ENCODE peak calls at places on chromosomes 2 and 18, in four cellular contexts. D is H9, S is neuronal stem cell, E is mesendoderm. O is an unnamed sample.

GRCh38 chr2:234953116-234954031 is 1.6 kb downstream of the SH3BP4 start:
- DNase-seq in D (no peak), S (no peak), E (peak; percentile 57), O (peak; percentile 83)

GRCh38 chr18:35616664-35617423 is 35.3 kb downstream of the GALNT1 start:
- DNase-seq in D (no peak), S (no peak), E (peak; percentile 75), O (peak; percentile 1)

GRCh38 chr2:140210963-140211362 is 1430.8 kb upstream of the NXPH2 start:
- DNase-seq in D (no peak), S (no peak), E (no peak), O (no peak)

GRCh38 chr18:44680271-44681038 is at the start of gene SETBP1:
- DNase-seq in D (peak; percentile 61), S (peak; percentile 56), E (peak; percentile 88), O (peak; percentile 45)

GRCh38 chr2:202521470-202521869 is 113.3 kb upstream of the FAM117B start:
- DNase-seq in D (no peak), S (no peak), E (no peak), O (no peak)

GRCh38 chr2:449246-450067 is 161.6 kb upstream of the ALKAL2 start:
- DNase-seq in D (peak; percentile 38), S (no peak), E (peak; percentile 22), O (no peak)

GRCh38 chr2:73870084-73870483 is 22.7 kb upstream of the ACTG2 start:
- DNase-seq in D (no peak), S (no peak), E (no peak), O (no peak)

GRCh38 chr2:225465827-225466226 is 66.3 kb downstream of the NYAP2 start:
- DNase-seq in D (peak; percentile 69), S (no peak), E (peak; percentile 77), O (no peak)

GRCh38 chr18:32771169-32771751 is 1.6 kb downstream of the KLHL14 start:
- DNase-seq in D (peak; percentile 45), S (no peak), E (peak; percentile 67), O (no peak)

GRCh38 chr2:27596627-27597026 is 13.8 kb downstream of the ZNF512 start:
- DNase-seq in D (no peak), S (no peak), E (no peak), O (no peak)

GRCh38 chr2:64477037-64477436 is 23.1 kb downstream of the LGALSL start:
- DNase-seq in D (no peak), S (no peak), E (no peak), O (no peak)

GRCh38 chr18:46624127-46624526 is 32.9 kb downstream of the LOXHD1 start:
- DNase-seq in D (no peak), S (no peak), E (no peak), O (no peak)

GRCh38 chr2:64692401-64692800 is 38.7 kb upstream of the SERTAD2 start:
- DNase-seq in D (no peak), S (no peak), E (no peak), O (peak; percentile 35)

DNA sequence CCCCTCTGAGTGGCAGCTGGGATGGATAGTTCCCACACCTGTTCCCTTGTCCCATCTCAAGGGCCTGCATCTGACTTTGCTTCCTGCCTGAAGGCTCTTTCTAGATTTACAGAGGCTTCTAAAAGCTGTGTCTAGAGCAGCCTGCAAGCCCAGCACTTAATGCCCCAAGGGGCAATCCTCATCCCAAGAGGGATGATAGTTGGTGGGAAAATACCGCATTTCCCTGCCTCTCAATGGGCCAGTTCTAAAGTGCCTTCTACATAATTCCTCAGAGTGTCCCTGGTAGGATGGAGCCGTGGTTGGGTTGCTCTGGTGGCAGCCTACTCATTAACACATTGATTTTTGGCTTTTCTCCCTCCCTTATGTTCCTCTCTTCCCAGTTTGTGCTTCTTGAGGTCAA is 29.5 kb downstream of the LAMA3 start:
- DNase-seq in D (no peak), S (no peak), E (peak; percentile 36), O (no peak)
- H3K27ac ChIP-seq in D (no peak overlapping the region), S (no peak overlapping the region), E (no peak overlapping the region), O (no peak overlapping the region)

DNA sequence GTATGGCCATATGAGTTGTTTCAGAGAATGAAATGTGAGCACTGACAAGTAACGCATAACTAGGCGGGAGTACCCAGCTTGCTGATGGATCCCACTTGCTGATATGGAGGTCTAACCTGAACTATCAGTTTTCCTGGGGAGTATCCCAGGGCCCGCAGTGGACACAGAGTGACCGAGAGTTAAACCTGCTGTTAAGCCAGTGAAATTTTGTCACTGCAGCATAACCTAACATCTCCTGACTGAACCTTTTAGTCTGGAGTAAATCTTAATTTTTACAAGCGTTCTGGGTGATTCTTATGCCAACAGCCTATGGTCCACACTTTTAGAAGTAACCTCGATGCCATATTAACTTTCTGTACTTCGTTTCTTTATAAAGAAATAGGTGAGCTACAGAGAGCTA is 54.4 kb downstream of the TGFA start:
- DNase-seq in D (no peak), S (no peak), E (no peak), O (no peak)
- H2AK5ac ChIP-seq in D (no peak overlapping the region), S (no peak overlapping the region), E (no peak overlapping the region), O (no peak overlapping the region)

GRCh38 chr2:238876232-238876630 is 28.3 kb downstream of the TWIST2 start:
- DNase-seq in D (no peak), S (no peak), E (no peak), O (no peak)
- H3K27ac ChIP-seq in D (no peak overlapping the region), S (no peak overlapping the region), E (no peak overlapping the region), O (no peak overlapping the region)

DNA sequence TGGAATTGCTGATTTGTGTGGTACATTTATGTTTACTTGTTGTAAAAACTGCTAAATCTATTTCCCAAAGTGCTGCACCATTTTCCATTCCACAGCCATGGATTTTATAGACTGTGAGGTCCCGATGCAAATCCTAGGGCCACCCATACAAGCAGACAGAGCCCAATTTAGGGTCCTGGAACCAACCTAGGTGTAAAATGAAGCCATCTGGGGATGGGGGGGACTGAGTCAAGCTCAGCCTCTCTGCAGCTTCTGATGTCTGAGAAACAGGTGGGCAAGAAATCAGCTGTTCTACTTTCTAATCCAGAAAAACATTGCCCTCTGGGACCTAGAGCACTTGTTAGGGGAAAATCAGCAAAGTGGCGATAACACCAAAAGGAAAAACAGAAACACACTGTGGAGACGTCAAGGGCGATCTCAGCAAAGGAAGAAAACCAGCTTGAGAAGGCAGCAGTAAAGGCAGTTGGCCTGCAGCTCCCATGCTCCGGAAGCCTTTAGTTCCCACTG is 38.0 kb downstream of the HS1BP3 start:
- DNase-seq in D (no peak), S (no peak), E (no peak), O (no peak)
- H2AK5ac ChIP-seq in D (no peak overlapping the region), S (peak overlapping the region; percentile 39), E (no peak overlapping the region), O (peak overlapping the region; percentile 15)

O was measured in trophoblast cell.